ENCODE peak calls at places on chromosomes 12 and 14, in four cellular contexts. J, K, O and N are unnamed samples.
A peak's percentile ranks its signal among the peaks of the same experiment; 100 is the strongest.

GRCh38 chr14:73997944-73998451 is 21.1 kb downstream of the ENTPD5 start:
- DNase-seq in O (no peak), J (no peak), K (no peak), N (no peak)

GRCh38 chr12:92030618-92031017 is 115.0 kb downstream of the BTG1 start:
- DNase-seq in O (no peak), K (no peak), J (peak; percentile 88), N (no peak)

GRCh38 chr12:1830981-1831930 is 10.9 kb downstream of the LRTM2 start:
- DNase-seq in O (no peak), K (no peak), J (no peak), N (no peak)

GRCh38 chr14:24353551-24354529 is 14.0 kb upstream of the RIPK3 start:
- DNase-seq in O (no peak), K (no peak), J (no peak), N (no peak)

GRCh38 chr14:98175436-98175835 is 1096.6 kb downstream of the BCL11B start:
- DNase-seq in K (no peak), O (no peak), J (no peak), N (no peak)

GRCh38 chr12:67752226-67752732 is 103.7 kb downstream of the DYRK2 start:
- DNase-seq in O (no peak), J (no peak), K (no peak), N (no peak)

GRCh38 chr14:70170976-70171375 is 17.8 kb downstream of the SLC8A3 start:
- DNase-seq in O (no peak), J (no peak), K (no peak), N (no peak)

GRCh38 chr14:55537782-55538181 is 42.2 kb upstream of the KTN1 start:
- DNase-seq in K (no peak), O (no peak), J (no peak), N (no peak)

GRCh38 chr14:73231874-73232851 is 5.1 kb upstream of the PAPLN start:
- DNase-seq in O (peak; percentile 73), J (no peak), K (no peak), N (no peak)

GRCh38 chr12:69330475-69331473 is 17.4 kb upstream of the LYZ start:
- DNase-seq in O (no peak), J (no peak), K (no peak), N (no peak)

GRCh38 chr12:49187184-49187583 is 1.7 kb downstream of the TUBA1A start:
- DNase-seq in K (no peak), O (no peak), J (no peak), N (no peak)

GRCh38 chr14:99129211-99129696 is 142.7 kb downstream of the BCL11B start:
- DNase-seq in K (no peak), J (no peak), O (no peak), N (no peak)

GRCh38 chr14:67831122-67831521 is 11.5 kb downstream of the RAD51B start:
- DNase-seq in O (no peak), K (no peak), J (no peak), N (no peak)

GRCh38 chr14:60328588-60328987 is 79.6 kb downstream of the PPM1A start:
- DNase-seq in J (no peak), K (no peak), O (no peak), N (no peak)

GRCh38 chr12:97862072-97862471 is 399.5 kb downstream of the RMST start:
- DNase-seq in K (no peak), J (no peak), O (no peak), N (no peak)

GRCh38 chr12:5748027-5748426 is 197.0 kb downstream of the ANO2 start:
- DNase-seq in K (no peak), J (no peak), O (no peak), N (no peak)

GRCh38 chr12:47900480-47901129 is 4.2 kb downstream of the VDR start:
- DNase-seq in J (no peak), O (no peak), K (peak; percentile 29), N (no peak)

GRCh38 chr14:43022094-43022800 is 1415.6 kb downstream of the LRFN5 start:
- DNase-seq in O (no peak), J (no peak), K (no peak), N (no peak)

GRCh38 chr12:92292016-92292415 is 146.4 kb upstream of the BTG1 start:
- DNase-seq in J (no peak), K (no peak), O (no peak), N (no peak)

GRCh38 chr12:88870000-88870737 is 289.9 kb upstream of the KITLG start:
- DNase-seq in O (no peak), K (no peak), J (no peak), N (no peak)

GRCh38 chr14:76729953-76730505 is 31.2 kb upstream of the VASH1 start:
- DNase-seq in K (no peak), O (no peak), J (no peak), N (no peak)

GRCh38 chr14:104209985-104210520 is 71.7 kb downstream of the KIF26A start:
- DNase-seq in J (no peak), K (no peak), O (no peak), N (no peak)

GRCh38 chr12:52975820-52976573 is 27.1 kb downstream of the KRT18 start:
- DNase-seq in J (no peak), O (no peak), K (peak; percentile 73), N (no peak)

DNA sequence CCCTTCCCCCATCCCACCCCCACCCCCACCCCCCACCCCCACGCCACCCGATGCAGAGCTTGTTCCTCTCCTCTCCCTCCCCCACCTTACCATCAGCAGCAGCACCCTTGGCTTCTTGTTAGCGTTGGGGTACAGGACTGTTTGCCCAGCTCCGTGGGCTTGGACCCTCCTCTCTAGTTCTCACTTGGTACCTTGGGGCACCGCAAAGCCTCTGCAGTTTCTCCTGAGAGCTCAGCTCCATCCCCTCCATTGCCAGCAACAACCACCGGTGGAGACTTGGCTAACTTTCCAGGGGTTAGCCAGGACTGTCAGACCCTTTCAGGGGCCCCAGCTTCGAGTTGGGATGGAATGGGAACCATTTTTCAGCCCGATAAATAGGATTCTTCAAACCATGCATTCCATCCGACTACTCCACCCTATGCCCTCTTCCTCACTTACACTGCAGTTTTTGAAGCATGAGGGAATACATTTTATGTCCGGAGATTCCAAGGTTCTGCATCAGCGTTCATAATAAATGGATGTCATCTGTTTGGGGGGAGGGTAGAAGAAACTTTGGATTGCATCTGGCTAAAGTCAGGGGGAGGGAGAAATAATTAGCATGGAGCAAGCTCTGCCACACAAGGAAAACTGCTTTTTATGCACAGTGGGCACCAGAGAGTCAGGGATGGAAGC is 1.1 kb downstream of the SCN8A start:
- DNase-seq in K (no peak), O (no peak), J (no peak), N (no peak)
- H3K4me3 ChIP-seq in K (no peak overlapping the region), O (peak overlapping the region; percentile 70), J (no peak overlapping the region), N (peak overlapping the region; percentile 83)

DNA sequence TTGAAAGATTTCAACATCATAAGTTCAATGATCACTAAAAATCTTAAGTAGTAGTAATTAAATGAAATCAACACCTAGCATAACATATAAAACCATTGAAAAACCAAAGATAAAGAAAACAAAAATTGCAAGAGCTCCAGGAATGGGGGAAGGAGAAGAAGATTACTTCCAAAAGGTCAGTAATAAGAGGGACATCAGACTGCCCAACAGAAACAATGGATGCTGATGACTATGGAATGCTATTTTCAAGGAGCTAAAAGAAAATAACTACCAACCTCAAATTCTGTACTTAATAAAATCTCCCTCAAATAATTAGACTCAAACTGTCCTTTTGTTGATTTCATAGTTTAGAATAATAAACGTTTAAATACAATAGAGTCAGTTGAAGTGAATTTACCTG is 314.5 kb upstream of the LMO3 start:
- DNase-seq in K (no peak), J (no peak), O (no peak), N (no peak)
- H3K9me3 ChIP-seq in K (peaks cover 11% of the 10 kb centered on the region), J (no peaks in the 10 kb centered on the region), O (peaks cover 20% of the 10 kb centered on the region), N (no peaks in the 10 kb centered on the region)

DNA sequence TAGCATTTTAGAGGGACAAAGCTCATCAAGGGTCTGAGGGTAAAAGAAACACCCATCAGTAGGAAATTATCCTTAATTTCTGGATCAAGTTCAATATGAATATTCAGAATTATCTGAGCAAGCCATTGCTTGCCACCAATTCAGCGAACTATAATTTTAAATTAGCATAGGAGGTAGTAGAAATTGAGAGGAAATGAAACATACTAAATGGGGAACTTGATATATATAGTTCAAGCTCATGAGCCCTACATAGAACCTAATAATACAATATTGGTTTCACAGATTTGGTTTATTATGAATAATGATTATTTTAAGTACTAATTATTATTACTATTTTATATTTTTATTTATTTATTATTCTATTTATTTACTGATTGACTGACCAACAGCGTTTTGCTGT is 42.1 kb upstream of the GXYLT1 start:
- DNase-seq in K (no peak), O (no peak), J (no peak), N (no peak)
- TF ChIP-seq REST in K (no peak), O (no peak), J (no peak), N (no peak)

DNA sequence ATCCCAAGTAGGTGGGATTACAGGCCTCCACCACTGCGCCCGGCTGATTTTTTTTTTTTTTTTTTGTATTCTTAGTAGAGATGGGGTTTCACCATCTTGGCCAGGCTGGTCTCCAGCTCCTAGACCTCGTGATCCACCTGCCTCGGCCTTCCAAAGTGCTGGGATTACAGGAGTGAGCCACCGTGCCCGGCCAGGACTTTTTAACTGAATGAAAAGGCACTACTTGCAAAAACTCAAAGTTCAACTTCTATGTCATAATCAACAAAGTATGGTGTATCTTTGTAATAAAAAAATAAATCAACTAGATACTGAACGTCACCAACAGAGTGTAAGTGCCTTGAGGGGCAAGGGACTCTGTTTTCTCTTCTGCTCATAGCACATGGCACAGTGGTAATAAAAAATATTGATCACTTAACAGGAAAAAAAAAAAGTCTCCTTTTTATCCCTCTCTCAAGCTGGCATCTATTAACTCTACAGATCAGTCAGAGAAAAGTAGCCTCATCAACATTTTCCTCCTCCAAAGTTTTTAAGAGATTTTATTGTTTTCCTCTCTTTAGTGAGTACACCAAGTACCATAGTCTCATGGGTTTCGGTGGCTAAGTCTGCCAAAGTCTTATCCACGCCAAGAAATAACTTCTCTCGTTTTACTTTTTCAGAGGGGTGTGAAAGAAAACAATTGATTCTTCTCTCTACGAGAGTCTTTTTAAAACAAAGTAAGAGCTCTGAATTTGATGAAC is 10.6 kb upstream of the FOXN3 start:
- DNase-seq in K (no peak), O (no peak), J (no peak), N (no peak)
- H3K4me3 ChIP-seq in K (no peak overlapping the region), O (no peak overlapping the region), J (no peak overlapping the region), N (no peak overlapping the region)

GRCh38 chr14:34646570-34647255 is 16.8 kb upstream of the SNX6 start:
- DNase-seq in J (no peak), O (no peak), K (no peak), N (no peak)

DNA sequence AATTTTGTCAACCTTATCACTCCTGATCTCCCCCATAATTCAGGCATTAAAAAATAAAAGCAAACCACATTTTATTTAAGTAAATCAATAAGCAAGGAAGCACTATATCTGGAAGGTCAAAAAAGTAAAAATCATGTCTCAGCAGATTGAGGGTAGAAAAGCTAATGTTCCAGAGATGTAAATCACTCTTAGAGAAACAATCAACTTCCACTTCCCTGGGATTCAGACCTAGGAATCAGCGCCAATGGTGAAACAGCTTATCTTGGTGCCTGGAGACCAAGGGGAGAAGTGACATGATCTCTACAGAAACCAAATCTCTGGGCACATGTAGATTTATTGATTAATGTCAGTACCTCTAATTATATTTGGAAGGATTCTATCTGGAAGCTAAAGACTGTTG is 10.9 kb upstream of the SNX6 start:
- DNase-seq in O (no peak), K (no peak), J (no peak), N (no peak)
- H3K9me3 ChIP-seq in O (no peaks in the 10 kb centered on the region), K (no peaks in the 10 kb centered on the region), J (no peaks in the 10 kb centered on the region), N (no peaks in the 10 kb centered on the region)